ENCODE peak calls at places on chromosomes 6 and 20, in seven cellular contexts. L, C, Y, X, A, T and R are unnamed samples.

GRCh38 chr6:160042788-160043301 is 74.0 kb downstream of the IGF2R start:
- DNase-seq in L (peak), C (no peak), Y (no peak), X (no peak), A (no peak), T (no peak), R (no peak)

GRCh38 chr6:144314003-144314485 is 28.9 kb downstream of the UTRN start:
- DNase-seq in L (no peak), C (peak), Y (peak), X (no peak), A (peak), T (no peak), R (no peak)

GRCh38 chr6:19327246-19327645 is 509.9 kb upstream of the ID4 start:
- DNase-seq in L (peak), C (no peak), Y (peak), X (no peak), A (no peak), T (no peak), R (no peak)

GRCh38 chr6:170160031-170160627 is 130.7 kb downstream of the DLL1 start:
- DNase-seq in L (no peak), C (no peak), Y (no peak), X (peak), A (no peak), T (peak), R (no peak)

GRCh38 chr20:16864958-16865357 is 116.8 kb downstream of the OTOR start:
- DNase-seq in L (no peak), C (no peak), Y (no peak), X (no peak), A (no peak), T (no peak), R (no peak)

GRCh38 chr6:35300848-35301247 is 3.2 kb downstream of the DEF6 start:
- DNase-seq in L (no peak), C (no peak), Y (no peak), X (peak), A (no peak), T (no peak), R (no peak)

GRCh38 chr6:83867527-83868161 is 8.2 kb downstream of the CYB5R4 start:
- DNase-seq in L (peak), C (peak), Y (peak), X (no peak), A (no peak), T (peak), R (no peak)

GRCh38 chr6:125781307-125781868 is 9.4 kb upstream of the NCOA7 start:
- DNase-seq in L (no peak), C (no peak), Y (no peak), X (no peak), A (no peak), T (no peak), R (no peak)

GRCh38 chr20:32972181-32973076 is 31.8 kb downstream of the SUN5 start:
- DNase-seq in L (no peak), C (no peak), Y (no peak), X (peak), A (no peak), T (peak), R (no peak)

GRCh38 chr6:148179786-148180185 is 162.9 kb upstream of the SASH1 start:
- DNase-seq in L (peak), C (no peak), Y (no peak), X (no peak), A (no peak), T (peak), R (no peak)

GRCh38 chr6:18209539-18210197 is 54.4 kb downstream of the KDM1B start:
- DNase-seq in L (no peak), C (no peak), Y (no peak), X (no peak), A (no peak), T (peak), R (no peak)

GRCh38 chr6:53879608-53880007 is 84.8 kb downstream of the LRRC1 start:
- DNase-seq in L (peak), C (no peak), Y (no peak), X (no peak), A (no peak), T (no peak), R (no peak)

GRCh38 chr6:32254761-32255211 is 30.9 kb upstream of the NOTCH4 start:
- DNase-seq in L (no peak), C (no peak), Y (peak), X (no peak), A (no peak), T (no peak), R (no peak)

GRCh38 chr20:438581-439469 is 23.5 kb downstream of the TBC1D20 start:
- DNase-seq in L (no peak), C (no peak), Y (no peak), X (peak), A (no peak), T (no peak), R (no peak)

GRCh38 chr20:20546402-20546801 is 166.0 kb downstream of the RALGAPA2 start:
- DNase-seq in L (peak), C (no peak), Y (no peak), X (no peak), A (no peak), T (no peak), R (no peak)

GRCh38 chr20:16528078-16528477 is 45.2 kb downstream of the KIF16B start:
- DNase-seq in L (peak), C (no peak), Y (peak), X (no peak), A (peak), T (no peak), R (peak)

GRCh38 chr20:58818585-58819285 is 32.0 kb downstream of the GNAS-AS1 start:
- DNase-seq in L (peak), C (no peak), Y (peak), X (no peak), A (no peak), T (no peak), R (peak)

GRCh38 chr6:121522265-121522664 is 86.8 kb downstream of the GJA1 start:
- DNase-seq in L (peak), C (no peak), Y (peak), X (no peak), A (peak), T (no peak), R (peak)

GRCh38 chr6:53065266-53066058 is at the start of gene FBXO9:
- DNase-seq in L (no peak), C (peak), Y (peak), X (peak), A (no peak), T (peak), R (no peak)